ENCODE peak calls at places on chromosomes 7 and 10, in nine cellular contexts. One of them, this sample, is unnamed.

GRCh38 chr7:127844165-127844564 is 187.1 kb downstream of the LRRC4 start:
- DNase-seq in activated effector memory CD4-positive, alpha-beta T cell treated with anti-CD3 and anti-CD28 coated beads, Interleukin-2, amount 50 U/mL, for 16 hours: no peak
- DNase-seq in activated CD4-positive, CD25-positive, alpha-beta regulatory T cell treated with anti-CD3 and anti-CD28 coated beads, Interleukin-2, amount 50 U/mL, for 72 hours: no peak
- DNase-seq in hypothalamus: no peak
- DNase-seq in spleen: no peak
- DNase-seq in T-helper 9 cell: no peak
- DNase-seq in lower lobe of right lung: no peak
- DNase-seq in NCI-H524: peak
- DNase-seq in AG04450: no peak
- DNase-seq in this sample: no peak

GRCh38 chr7:107783648-107784047 is 19.4 kb downstream of the SLC26A3 start:
- DNase-seq in activated effector memory CD4-positive, alpha-beta T cell treated with anti-CD3 and anti-CD28 coated beads, Interleukin-2, amount 50 U/mL, for 16 hours: no peak
- DNase-seq in activated CD4-positive, CD25-positive, alpha-beta regulatory T cell treated with anti-CD3 and anti-CD28 coated beads, Interleukin-2, amount 50 U/mL, for 72 hours: no peak
- DNase-seq in hypothalamus: no peak
- DNase-seq in spleen: no peak
- DNase-seq in T-helper 9 cell: no peak
- DNase-seq in lower lobe of right lung: no peak
- DNase-seq in NCI-H524: no peak
- DNase-seq in AG04450: no peak
- DNase-seq in this sample: no peak

GRCh38 chr10:124009616-124010015 is 83.8 kb downstream of the CHST15 start:
- DNase-seq in activated effector memory CD4-positive, alpha-beta T cell treated with anti-CD3 and anti-CD28 coated beads, Interleukin-2, amount 50 U/mL, for 16 hours: no peak
- DNase-seq in activated CD4-positive, CD25-positive, alpha-beta regulatory T cell treated with anti-CD3 and anti-CD28 coated beads, Interleukin-2, amount 50 U/mL, for 72 hours: no peak
- DNase-seq in hypothalamus: no peak
- DNase-seq in spleen: peak
- DNase-seq in T-helper 9 cell: no peak
- DNase-seq in lower lobe of right lung: no peak
- DNase-seq in NCI-H524: no peak
- DNase-seq in AG04450: no peak
- DNase-seq in this sample: no peak

GRCh38 chr7:1632916-1633785 is 36.9 kb upstream of the ELFN1 start:
- DNase-seq in activated effector memory CD4-positive, alpha-beta T cell treated with anti-CD3 and anti-CD28 coated beads, Interleukin-2, amount 50 U/mL, for 16 hours: no peak
- DNase-seq in activated CD4-positive, CD25-positive, alpha-beta regulatory T cell treated with anti-CD3 and anti-CD28 coated beads, Interleukin-2, amount 50 U/mL, for 72 hours: no peak
- DNase-seq in hypothalamus: no peak
- DNase-seq in spleen: no peak
- DNase-seq in T-helper 9 cell: no peak
- DNase-seq in lower lobe of right lung: peak
- DNase-seq in NCI-H524: no peak
- DNase-seq in AG04450: no peak
- DNase-seq in this sample: no peak

GRCh38 chr7:30468791-30469190 is 9.8 kb downstream of the NOD1 start:
- DNase-seq in activated effector memory CD4-positive, alpha-beta T cell treated with anti-CD3 and anti-CD28 coated beads, Interleukin-2, amount 50 U/mL, for 16 hours: peak
- DNase-seq in activated CD4-positive, CD25-positive, alpha-beta regulatory T cell treated with anti-CD3 and anti-CD28 coated beads, Interleukin-2, amount 50 U/mL, for 72 hours: no peak
- DNase-seq in hypothalamus: no peak
- DNase-seq in spleen: no peak
- DNase-seq in T-helper 9 cell: no peak
- DNase-seq in lower lobe of right lung: no peak
- DNase-seq in NCI-H524: no peak
- DNase-seq in AG04450: no peak
- DNase-seq in this sample: no peak

GRCh38 chr7:39428221-39428620 is 138.0 kb upstream of the YAE1 start:
- DNase-seq in activated effector memory CD4-positive, alpha-beta T cell treated with anti-CD3 and anti-CD28 coated beads, Interleukin-2, amount 50 U/mL, for 16 hours: no peak
- DNase-seq in activated CD4-positive, CD25-positive, alpha-beta regulatory T cell treated with anti-CD3 and anti-CD28 coated beads, Interleukin-2, amount 50 U/mL, for 72 hours: no peak
- DNase-seq in hypothalamus: no peak
- DNase-seq in spleen: no peak
- DNase-seq in T-helper 9 cell: no peak
- DNase-seq in lower lobe of right lung: no peak
- DNase-seq in NCI-H524: no peak
- DNase-seq in AG04450: no peak
- DNase-seq in this sample: no peak

GRCh38 chr10:80202934-80203834 is 2.2 kb downstream of the ANXA11 start:
- DNase-seq in activated effector memory CD4-positive, alpha-beta T cell treated with anti-CD3 and anti-CD28 coated beads, Interleukin-2, amount 50 U/mL, for 16 hours: peak
- DNase-seq in activated CD4-positive, CD25-positive, alpha-beta regulatory T cell treated with anti-CD3 and anti-CD28 coated beads, Interleukin-2, amount 50 U/mL, for 72 hours: peak
- DNase-seq in hypothalamus: no peak
- DNase-seq in spleen: peak
- DNase-seq in T-helper 9 cell: peak
- DNase-seq in lower lobe of right lung: peak
- DNase-seq in NCI-H524: peak
- DNase-seq in AG04450: peak
- DNase-seq in this sample: peak

GRCh38 chr10:114316744-114317143 is 77.7 kb downstream of the VWA2 start:
- DNase-seq in activated effector memory CD4-positive, alpha-beta T cell treated with anti-CD3 and anti-CD28 coated beads, Interleukin-2, amount 50 U/mL, for 16 hours: peak
- DNase-seq in activated CD4-positive, CD25-positive, alpha-beta regulatory T cell treated with anti-CD3 and anti-CD28 coated beads, Interleukin-2, amount 50 U/mL, for 72 hours: no peak
- DNase-seq in hypothalamus: no peak
- DNase-seq in spleen: peak
- DNase-seq in T-helper 9 cell: no peak
- DNase-seq in lower lobe of right lung: no peak
- DNase-seq in NCI-H524: no peak
- DNase-seq in AG04450: no peak
- DNase-seq in this sample: no peak

GRCh38 chr10:1529806-1530413 is 207.4 kb downstream of the ADARB2 start:
- DNase-seq in activated effector memory CD4-positive, alpha-beta T cell treated with anti-CD3 and anti-CD28 coated beads, Interleukin-2, amount 50 U/mL, for 16 hours: no peak
- DNase-seq in activated CD4-positive, CD25-positive, alpha-beta regulatory T cell treated with anti-CD3 and anti-CD28 coated beads, Interleukin-2, amount 50 U/mL, for 72 hours: no peak
- DNase-seq in hypothalamus: no peak
- DNase-seq in spleen: no peak
- DNase-seq in T-helper 9 cell: no peak
- DNase-seq in lower lobe of right lung: no peak
- DNase-seq in NCI-H524: no peak
- DNase-seq in AG04450: no peak
- DNase-seq in this sample: no peak

GRCh38 chr10:89338717-89339116 is 10.9 kb downstream of the IFIT3 start:
- DNase-seq in activated effector memory CD4-positive, alpha-beta T cell treated with anti-CD3 and anti-CD28 coated beads, Interleukin-2, amount 50 U/mL, for 16 hours: no peak
- DNase-seq in activated CD4-positive, CD25-positive, alpha-beta regulatory T cell treated with anti-CD3 and anti-CD28 coated beads, Interleukin-2, amount 50 U/mL, for 72 hours: no peak
- DNase-seq in hypothalamus: no peak
- DNase-seq in spleen: no peak
- DNase-seq in T-helper 9 cell: no peak
- DNase-seq in lower lobe of right lung: no peak
- DNase-seq in NCI-H524: no peak
- DNase-seq in AG04450: no peak
- DNase-seq in this sample: no peak

GRCh38 chr10:129694633-129695356 is 227.8 kb downstream of the MGMT start:
- DNase-seq in activated effector memory CD4-positive, alpha-beta T cell treated with anti-CD3 and anti-CD28 coated beads, Interleukin-2, amount 50 U/mL, for 16 hours: no peak
- DNase-seq in activated CD4-positive, CD25-positive, alpha-beta regulatory T cell treated with anti-CD3 and anti-CD28 coated beads, Interleukin-2, amount 50 U/mL, for 72 hours: no peak
- DNase-seq in hypothalamus: peak
- DNase-seq in spleen: no peak
- DNase-seq in T-helper 9 cell: no peak
- DNase-seq in lower lobe of right lung: no peak
- DNase-seq in NCI-H524: no peak
- DNase-seq in AG04450: no peak
- DNase-seq in this sample: no peak

GRCh38 chr10:121608669-121609190 is 10.5 kb upstream of the FGFR2 start:
- DNase-seq in activated effector memory CD4-positive, alpha-beta T cell treated with anti-CD3 and anti-CD28 coated beads, Interleukin-2, amount 50 U/mL, for 16 hours: peak
- DNase-seq in activated CD4-positive, CD25-positive, alpha-beta regulatory T cell treated with anti-CD3 and anti-CD28 coated beads, Interleukin-2, amount 50 U/mL, for 72 hours: peak
- DNase-seq in hypothalamus: peak
- DNase-seq in spleen: peak
- DNase-seq in T-helper 9 cell: no peak
- DNase-seq in lower lobe of right lung: peak
- DNase-seq in NCI-H524: peak
- DNase-seq in AG04450: no peak
- DNase-seq in this sample: no peak

GRCh38 chr10:23051278-23051677 is 44.1 kb upstream of the MSRB2 start:
- DNase-seq in activated effector memory CD4-positive, alpha-beta T cell treated with anti-CD3 and anti-CD28 coated beads, Interleukin-2, amount 50 U/mL, for 16 hours: no peak
- DNase-seq in activated CD4-positive, CD25-positive, alpha-beta regulatory T cell treated with anti-CD3 and anti-CD28 coated beads, Interleukin-2, amount 50 U/mL, for 72 hours: no peak
- DNase-seq in hypothalamus: no peak
- DNase-seq in spleen: no peak
- DNase-seq in T-helper 9 cell: no peak
- DNase-seq in lower lobe of right lung: no peak
- DNase-seq in NCI-H524: no peak
- DNase-seq in AG04450: no peak
- DNase-seq in this sample: no peak

GRCh38 chr10:121615401-121615800 is 17.2 kb upstream of the FGFR2 start:
- DNase-seq in activated effector memory CD4-positive, alpha-beta T cell treated with anti-CD3 and anti-CD28 coated beads, Interleukin-2, amount 50 U/mL, for 16 hours: no peak
- DNase-seq in activated CD4-positive, CD25-positive, alpha-beta regulatory T cell treated with anti-CD3 and anti-CD28 coated beads, Interleukin-2, amount 50 U/mL, for 72 hours: no peak
- DNase-seq in hypothalamus: no peak
- DNase-seq in spleen: peak
- DNase-seq in T-helper 9 cell: no peak
- DNase-seq in lower lobe of right lung: no peak
- DNase-seq in NCI-H524: peak
- DNase-seq in AG04450: no peak
- DNase-seq in this sample: no peak

GRCh38 chr7:130367088-130367755 is 13.1 kb upstream of the CPA1 start:
- DNase-seq in activated effector memory CD4-positive, alpha-beta T cell treated with anti-CD3 and anti-CD28 coated beads, Interleukin-2, amount 50 U/mL, for 16 hours: peak
- DNase-seq in activated CD4-positive, CD25-positive, alpha-beta regulatory T cell treated with anti-CD3 and anti-CD28 coated beads, Interleukin-2, amount 50 U/mL, for 72 hours: no peak
- DNase-seq in hypothalamus: no peak
- DNase-seq in spleen: peak
- DNase-seq in T-helper 9 cell: no peak
- DNase-seq in lower lobe of right lung: no peak
- DNase-seq in NCI-H524: no peak
- DNase-seq in AG04450: no peak
- DNase-seq in this sample: no peak

GRCh38 chr10:71647526-71648354 is 71.8 kb downstream of the C10orf105 start:
- DNase-seq in activated effector memory CD4-positive, alpha-beta T cell treated with anti-CD3 and anti-CD28 coated beads, Interleukin-2, amount 50 U/mL, for 16 hours: no peak
- DNase-seq in activated CD4-positive, CD25-positive, alpha-beta regulatory T cell treated with anti-CD3 and anti-CD28 coated beads, Interleukin-2, amount 50 U/mL, for 72 hours: no peak
- DNase-seq in hypothalamus: no peak
- DNase-seq in spleen: no peak
- DNase-seq in T-helper 9 cell: no peak
- DNase-seq in lower lobe of right lung: no peak
- DNase-seq in NCI-H524: peak
- DNase-seq in AG04450: no peak
- DNase-seq in this sample: no peak

GRCh38 chr7:33716581-33717477 is 188.5 kb upstream of the BMPER start:
- DNase-seq in activated effector memory CD4-positive, alpha-beta T cell treated with anti-CD3 and anti-CD28 coated beads, Interleukin-2, amount 50 U/mL, for 16 hours: no peak
- DNase-seq in activated CD4-positive, CD25-positive, alpha-beta regulatory T cell treated with anti-CD3 and anti-CD28 coated beads, Interleukin-2, amount 50 U/mL, for 72 hours: no peak
- DNase-seq in hypothalamus: no peak
- DNase-seq in spleen: no peak
- DNase-seq in T-helper 9 cell: no peak
- DNase-seq in lower lobe of right lung: no peak
- DNase-seq in NCI-H524: peak
- DNase-seq in AG04450: no peak
- DNase-seq in this sample: peak

GRCh38 chr10:97888641-97889262 is 39.1 kb downstream of the GOLGA7B start:
- DNase-seq in activated effector memory CD4-positive, alpha-beta T cell treated with anti-CD3 and anti-CD28 coated beads, Interleukin-2, amount 50 U/mL, for 16 hours: no peak
- DNase-seq in activated CD4-positive, CD25-positive, alpha-beta regulatory T cell treated with anti-CD3 and anti-CD28 coated beads, Interleukin-2, amount 50 U/mL, for 72 hours: no peak
- DNase-seq in hypothalamus: no peak
- DNase-seq in spleen: peak
- DNase-seq in T-helper 9 cell: no peak
- DNase-seq in lower lobe of right lung: peak
- DNase-seq in NCI-H524: no peak
- DNase-seq in AG04450: no peak
- DNase-seq in this sample: no peak

GRCh38 chr7:45253368-45253767 is 95.8 kb downstream of the RAMP3 start:
- DNase-seq in activated effector memory CD4-positive, alpha-beta T cell treated with anti-CD3 and anti-CD28 coated beads, Interleukin-2, amount 50 U/mL, for 16 hours: no peak
- DNase-seq in activated CD4-positive, CD25-positive, alpha-beta regulatory T cell treated with anti-CD3 and anti-CD28 coated beads, Interleukin-2, amount 50 U/mL, for 72 hours: no peak
- DNase-seq in hypothalamus: no peak
- DNase-seq in spleen: no peak
- DNase-seq in T-helper 9 cell: no peak
- DNase-seq in lower lobe of right lung: no peak
- DNase-seq in NCI-H524: no peak
- DNase-seq in AG04450: no peak
- DNase-seq in this sample: no peak

GRCh38 chr10:96896884-96897589 is 64.9 kb downstream of the LCOR start:
- DNase-seq in activated effector memory CD4-positive, alpha-beta T cell treated with anti-CD3 and anti-CD28 coated beads, Interleukin-2, amount 50 U/mL, for 16 hours: no peak
- DNase-seq in activated CD4-positive, CD25-positive, alpha-beta regulatory T cell treated with anti-CD3 and anti-CD28 coated beads, Interleukin-2, amount 50 U/mL, for 72 hours: no peak
- DNase-seq in hypothalamus: no peak
- DNase-seq in spleen: no peak
- DNase-seq in T-helper 9 cell: no peak
- DNase-seq in lower lobe of right lung: no peak
- DNase-seq in NCI-H524: no peak
- DNase-seq in AG04450: no peak
- DNase-seq in this sample: no peak

GRCh38 chr7:21426286-21426957 is 1.5 kb upstream of the SP4 start:
- DNase-seq in activated effector memory CD4-positive, alpha-beta T cell treated with anti-CD3 and anti-CD28 coated beads, Interleukin-2, amount 50 U/mL, for 16 hours: no peak
- DNase-seq in activated CD4-positive, CD25-positive, alpha-beta regulatory T cell treated with anti-CD3 and anti-CD28 coated beads, Interleukin-2, amount 50 U/mL, for 72 hours: no peak
- DNase-seq in hypothalamus: no peak
- DNase-seq in spleen: no peak
- DNase-seq in T-helper 9 cell: no peak
- DNase-seq in lower lobe of right lung: no peak
- DNase-seq in NCI-H524: no peak
- DNase-seq in AG04450: no peak
- DNase-seq in this sample: no peak

GRCh38 chr7:1396195-1396594 is 63.1 kb downstream of the MICALL2 start:
- DNase-seq in activated effector memory CD4-positive, alpha-beta T cell treated with anti-CD3 and anti-CD28 coated beads, Interleukin-2, amount 50 U/mL, for 16 hours: no peak
- DNase-seq in activated CD4-positive, CD25-positive, alpha-beta regulatory T cell treated with anti-CD3 and anti-CD28 coated beads, Interleukin-2, amount 50 U/mL, for 72 hours: no peak
- DNase-seq in hypothalamus: no peak
- DNase-seq in spleen: no peak
- DNase-seq in T-helper 9 cell: no peak
- DNase-seq in lower lobe of right lung: no peak
- DNase-seq in NCI-H524: no peak
- DNase-seq in AG04450: no peak
- DNase-seq in this sample: no peak

This sample was measured in pulmonary artery endothelial cell.